ENCODE peak calls at places on chromosomes 3 and 15, in five cellular contexts. H is stimulated activated CD8-positive, alpha-beta memory T cell treated with anti-CD3 and anti-CD28 coated beads, Interleukin-15, amount 100 ng/mL, for 24 hours; C is HTR-8/SVneo; W is activated naive CD4-positive, alpha-beta T cell treated with Interleukin-2 at 50 U/mL for 16 hours; L is CD8-positive, alpha-beta memory T cell. D is an unnamed sample.

GRCh38 chr15:66647358-66647757 is 54.7 kb upstream of the SMAD6 start:
- DNase-seq in H (no peak), C (no peak), W (no peak), L (no peak), D (no peak)

GRCh38 chr3:4493931-4494806 is 1.0 kb downstream of the ITPR1 start:
- DNase-seq in H (no peak), C (no peak), W (peak; percentile 16), L (no peak), D (no peak)

GRCh38 chr3:110806924-110807323 is 264.7 kb upstream of the NECTIN3 start:
- DNase-seq in H (no peak), C (no peak), W (no peak), L (no peak), D (peak; percentile 29)

GRCh38 chr3:58090351-58090750 is 82.1 kb downstream of the FLNB start:
- DNase-seq in H (no peak), C (no peak), W (no peak), L (no peak), D (no peak)

GRCh38 chr3:49462222-49462621 is 7.8 kb upstream of the DAG1 start:
- DNase-seq in H (no peak), C (no peak), W (no peak), L (no peak), D (no peak)

GRCh38 chr15:96324192-96324895 is 6.2 kb upstream of the NR2F2 start:
- DNase-seq in H (no peak), C (no peak), W (no peak), L (no peak), D (no peak)

GRCh38 chr15:99076555-99077308 is 28.1 kb upstream of the SYNM start:
- DNase-seq in H (peak; percentile 6), C (peak; percentile 75), W (peak; percentile 27), L (peak; percentile 41), D (peak; percentile 80)

GRCh38 chr15:61660579-61660978 is 399.7 kb downstream of the VPS13C start:
- DNase-seq in H (no peak), C (no peak), W (no peak), L (no peak), D (no peak)

GRCh38 chr15:77508541-77509505 is 88.1 kb downstream of the HMG20A start:
- DNase-seq in H (no peak), C (no peak), W (no peak), L (no peak), D (no peak)

GRCh38 chr3:167691366-167691765 is 37.6 kb upstream of the WDR49 start:
- DNase-seq in H (no peak), C (no peak), W (peak; percentile 29), L (peak; percentile 20), D (no peak)

GRCh38 chr15:62818691-62819090 is 223.9 kb upstream of the TPM1 start:
- DNase-seq in H (no peak), C (no peak), W (no peak), L (no peak), D (no peak)

GRCh38 chr3:123297627-123297899 is 95.8 kb downstream of the SEC22A start:
- DNase-seq in H (no peak), C (no peak), W (no peak), L (no peak), D (no peak)

GRCh38 chr15:69132935-69133861 is 27.2 kb upstream of the GLCE start:
- DNase-seq in H (no peak), C (no peak), W (no peak), L (no peak), D (no peak)

GRCh38 chr3:42024578-42025387 is 62.9 kb upstream of the ULK4 start:
- DNase-seq in H (no peak), C (no peak), W (no peak), L (no peak), D (no peak)

GRCh38 chr15:40050788-40051615 is 12.0 kb upstream of the SRP14 start:
- DNase-seq in H (no peak), C (no peak), W (no peak), L (no peak), D (no peak)

GRCh38 chr3:88412346-88412745 is 262.6 kb downstream of the C3orf38 start:
- DNase-seq in H (no peak), C (no peak), W (no peak), L (no peak), D (no peak)

GRCh38 chr15:51550841-51551240 is 71.7 kb downstream of the DMXL2 start:
- DNase-seq in H (no peak), C (no peak), W (no peak), L (no peak), D (no peak)

GRCh38 chr3:66037986-66038369 is 740 bp downstream of the MAGI1 start:
- DNase-seq in H (no peak), C (no peak), W (no peak), L (no peak), D (no peak)

D was measured in HFF-Myc.